ENCODE peak calls at places on chromosome 1, in nine cellular contexts. L is fibroblast of lung, V is epithelial cell of esophagus, J is HuH-7, P is NCI-H1092, K is pulmonary artery endothelial cell, H is activated T-helper 1 cell treated with Interleukin-2 at 50 U/mL for 16 hours, C is esophagus squamous epithelium, A is heart left ventricle. N is an unnamed sample.

GRCh38 chr1:192580351-192580962 is 4.9 kb downstream of the RGS1 start:
- DNase-seq in A (no peak), H (no peak), J (peak), L (peak), C (no peak), V (peak), K (no peak), P (no peak), N (no peak)

GRCh38 chr1:93394514-93394913 is 48.8 kb downstream of the DR1 start:
- DNase-seq in C (no peak), J (no peak), L (no peak), P (no peak), K (no peak), V (peak), H (no peak), A (no peak), N (no peak)

GRCh38 chr1:185874246-185874645 is 140.1 kb downstream of the HMCN1 start:
- DNase-seq in L (no peak), H (no peak), P (no peak), J (no peak), C (no peak), K (no peak), A (no peak), V (no peak), N (no peak)

GRCh38 chr1:210724768-210725167 is 396.1 kb downstream of the HHAT start:
- DNase-seq in H (no peak), A (no peak), K (no peak), C (no peak), P (no peak), V (no peak), J (no peak), L (no peak), N (no peak)

GRCh38 chr1:116957646-116958045 is 43.9 kb upstream of the CD101 start:
- DNase-seq in C (no peak), H (no peak), P (no peak), V (no peak), J (no peak), K (no peak), L (no peak), A (no peak), N (no peak)

GRCh38 chr1:235221653-235222052 is 60.6 kb upstream of the RBM34 start:
- DNase-seq in H (no peak), J (no peak), K (no peak), V (no peak), L (no peak), P (no peak), A (no peak), C (no peak), N (no peak)

GRCh38 chr1:50667710-50668356 is 244.6 kb upstream of the DMRTA2 start:
- DNase-seq in J (no peak), V (no peak), C (no peak), K (no peak), A (no peak), L (peak), H (no peak), P (no peak), N (no peak)

GRCh38 chr1:240804475-240804874 is 192.5 kb upstream of the GREM2 start:
- DNase-seq in J (no peak), K (peak), V (no peak), A (no peak), L (peak), H (no peak), C (no peak), P (no peak), N (no peak)

GRCh38 chr1:89550995-89551394 is 26.4 kb downstream of the LRRC8B start:
- DNase-seq in C (no peak), A (no peak), L (no peak), J (no peak), P (no peak), V (peak), K (no peak), H (no peak), N (no peak)

N was measured in skeletal muscle cell.